ENCODE peak calls at places on chromosomes 12 and 14, in ten cellular contexts. O is activated T-cell treated with anti-CD3 and anti-CD28 coated beads for 24 hours; A is HTR-8/SVneo; G is effector CD8-positive, alpha-beta T cell; Y is hippocampal formation; W is stomach; C is kidney; V is AG09309; R is stimulated activated CD8-positive, alpha-beta memory T cell treated with anti-CD3 and anti-CD28 coated beads, Interleukin-15, amount 100 ng/mL, for 1 hour; L is progenitor cell of endocrine pancreas. E is an unnamed sample.

GRCh38 chr12:110266980-110267620 is 13.9 kb upstream of the ATP2A2 start:
- DNase-seq in V (peak; percentile 69), R (no peak), W (no peak), O (no peak), Y (no peak), L (no peak), C (peak; percentile 54), G (no peak), A (no peak), E (no peak)

GRCh38 chr14:89282191-89282590 is 134.8 kb downstream of the FOXN3 start:
- DNase-seq in G (no peak), L (no peak), W (no peak), A (no peak), C (no peak), Y (no peak), R (no peak), O (no peak), V (no peak), E (no peak)

GRCh38 chr12:27469161-27469560 is 22.6 kb downstream of the SMCO2 start:
- DNase-seq in V (no peak), W (no peak), C (no peak), G (no peak), O (no peak), Y (peak; percentile 5), A (no peak), L (no peak), R (no peak), E (no peak)

GRCh38 chr14:101497910-101498860 is 63.1 kb upstream of the DIO3 start:
- DNase-seq in Y (no peak), O (no peak), W (peak; percentile 16), R (no peak), L (no peak), A (no peak), V (no peak), C (peak; percentile 39), G (no peak), E (no peak)

GRCh38 chr12:124289634-124290600 is 5.0 kb upstream of the RFLNA start:
- DNase-seq in Y (no peak), C (no peak), W (no peak), R (no peak), L (no peak), G (no peak), V (no peak), O (no peak), A (no peak), E (no peak)

GRCh38 chr12:70840966-70841365 is 79.6 kb downstream of the PTPRR start:
- DNase-seq in V (no peak), L (no peak), W (no peak), C (no peak), Y (no peak), O (no peak), A (no peak), R (no peak), G (no peak), E (no peak)

GRCh38 chr12:95790025-95790911 is at the start of gene NTN4:
- DNase-seq in V (no peak), L (peak; percentile 37), O (no peak), W (peak; percentile 69), G (no peak), C (peak; percentile 82), Y (no peak), R (no peak), A (peak; percentile 19), E (peak; percentile 17)

GRCh38 chr14:23306412-23307145 is at the start of gene BCL2L2:
- DNase-seq in O (no peak), W (peak; percentile 92), A (peak; percentile 57), R (no peak), C (peak; percentile 97), V (no peak), L (peak; percentile 80), G (no peak), Y (peak; percentile 90), E (peak; percentile 56)

GRCh38 chr14:106187176-106187670 is 660.8 kb downstream of the TMEM121 start:
- DNase-seq in V (no peak), W (no peak), O (no peak), A (no peak), Y (no peak), R (no peak), C (no peak), L (no peak), G (no peak), E (no peak)

GRCh38 chr12:84502907-84503787 is 409.5 kb downstream of the SLC6A15 start:
- DNase-seq in C (no peak), W (peak; percentile 30), Y (peak; percentile 6), R (no peak), O (no peak), L (peak; percentile 48), G (no peak), A (no peak), V (peak; percentile 37), E (no peak)

GRCh38 chr12:7093892-7094291 is 1.6 kb upstream of the C1R start:
- DNase-seq in A (no peak), W (no peak), Y (no peak), V (no peak), G (no peak), C (no peak), O (no peak), R (no peak), L (no peak), E (no peak)

GRCh38 chr12:14213542-14213941 is 151.9 kb upstream of the ATF7IP start:
- DNase-seq in O (no peak), W (no peak), Y (no peak), L (no peak), C (no peak), G (no peak), R (no peak), A (no peak), V (no peak), E (no peak)

GRCh38 chr14:74670726-74671125 is 42.2 kb downstream of the AREL1 start:
- DNase-seq in L (no peak), C (no peak), O (no peak), R (no peak), V (no peak), Y (no peak), G (no peak), W (no peak), A (no peak), E (no peak)

GRCh38 chr12:78680596-78680995 is 184.0 kb upstream of the SYT1 start:
- DNase-seq in Y (no peak), O (no peak), R (no peak), G (no peak), V (no peak), A (no peak), L (no peak), C (no peak), W (no peak), E (no peak)

GRCh38 chr14:59897757-59898383 is 22.1 kb upstream of the LRRC9 start:
- DNase-seq in L (peak; percentile 18), A (peak; percentile 40), V (no peak), G (no peak), R (no peak), C (no peak), W (peak; percentile 44), Y (peak; percentile 17), O (no peak), E (peak; percentile 16)

GRCh38 chr12:84077692-84078091 is 834.9 kb downstream of the SLC6A15 start:
- DNase-seq in C (no peak), W (no peak), L (no peak), Y (no peak), A (no peak), G (no peak), V (peak; percentile 45), R (no peak), O (no peak), E (no peak)

GRCh38 chr14:69287096-69287991 is 27.4 kb downstream of the GALNT16 start:
- DNase-seq in V (no peak), A (no peak), Y (no peak), L (no peak), W (no peak), O (no peak), C (no peak), G (no peak), R (no peak), E (no peak)

GRCh38 chr12:111578971-111579340 is 20.2 kb downstream of the ATXN2 start:
- DNase-seq in V (no peak), W (no peak), A (no peak), G (no peak), O (no peak), R (no peak), C (no peak), Y (no peak), L (no peak), E (no peak)

GRCh38 chr12:95217377-95218163 is at the start of the genes FGD6 and VEZT:
- DNase-seq in G (peak; percentile 97), W (peak; percentile 99), O (peak; percentile 97), L (peak; percentile 97), C (peak; percentile 99), V (peak; percentile 94), A (peak; percentile 95), Y (peak; percentile 98), R (peak; percentile 95), E (peak; percentile 98)

GRCh38 chr14:61512508-61512907 is 182.8 kb upstream of the HIF1A start:
- DNase-seq in G (no peak), W (no peak), O (no peak), C (no peak), A (no peak), Y (no peak), L (no peak), R (no peak), V (peak; percentile 96), E (no peak)

E was measured in C1 segment of cervical spinal cord.